ENCODE peak calls at places on chromosomes 5 and 9, in six cellular contexts. One of them, this sample, is unnamed.

GRCh38 chr9:118674942-118675341 is 694.3 kb downstream of the BRINP1 start:
- DNase-seq in RWPE1: no peak
- DNase-seq in osteocyte: no peak
- DNase-seq in left lung: no peak
- DNase-seq in HL-60: no peak
- DNase-seq in left ventricle myocardium inferior: no peak
- DNase-seq in this sample: no peak

GRCh38 chr5:42889311-42889933 is 77.7 kb upstream of the SELENOP start:
- DNase-seq in HL-60: no peak
- DNase-seq in left lung: peak; percentile 74
- DNase-seq in RWPE1: peak; percentile 78
- DNase-seq in left ventricle myocardium inferior: peak; percentile 60
- DNase-seq in osteocyte: no peak
- DNase-seq in this sample: peak; percentile 86

GRCh38 chr5:77627869-77628674 is 10.4 kb downstream of the OTP start:
- DNase-seq in left ventricle myocardium inferior: no peak
- DNase-seq in RWPE1: no peak
- DNase-seq in HL-60: no peak
- DNase-seq in left lung: no peak
- DNase-seq in osteocyte: no peak
- DNase-seq in this sample: no peak

GRCh38 chr5:147394273-147394672 is 115.6 kb downstream of the DPYSL3 start:
- DNase-seq in left ventricle myocardium inferior: no peak
- DNase-seq in osteocyte: no peak
- DNase-seq in RWPE1: no peak
- DNase-seq in left lung: no peak
- DNase-seq in HL-60: no peak
- DNase-seq in this sample: no peak

GRCh38 chr5:107331882-107332281 is 338.9 kb downstream of the EFNA5 start:
- DNase-seq in HL-60: no peak
- DNase-seq in osteocyte: no peak
- DNase-seq in left lung: no peak
- DNase-seq in RWPE1: no peak
- DNase-seq in left ventricle myocardium inferior: no peak
- DNase-seq in this sample: peak; percentile 38

GRCh38 chr5:119255571-119256356 is 100.1 kb upstream of the TNFAIP8 start:
- DNase-seq in left ventricle myocardium inferior: no peak
- DNase-seq in HL-60: no peak
- DNase-seq in osteocyte: no peak
- DNase-seq in left lung: no peak
- DNase-seq in RWPE1: no peak
- DNase-seq in this sample: no peak

GRCh38 chr9:129697956-129698757 is 32.7 kb downstream of the PRRX2 start:
- DNase-seq in RWPE1: no peak
- DNase-seq in left ventricle myocardium inferior: peak; percentile 46
- DNase-seq in left lung: no peak
- DNase-seq in osteocyte: no peak
- DNase-seq in HL-60: no peak
- DNase-seq in this sample: no peak

GRCh38 chr5:52837591-52838001 is 49.9 kb downstream of the ITGA1 start:
- DNase-seq in left ventricle myocardium inferior: no peak
- DNase-seq in HL-60: no peak
- DNase-seq in osteocyte: no peak
- DNase-seq in RWPE1: no peak
- DNase-seq in left lung: no peak
- DNase-seq in this sample: no peak

GRCh38 chr9:26685857-26686256 is 206.7 kb downstream of the CAAP1 start:
- DNase-seq in osteocyte: no peak
- DNase-seq in RWPE1: peak; percentile 25
- DNase-seq in left ventricle myocardium inferior: no peak
- DNase-seq in left lung: no peak
- DNase-seq in HL-60: no peak
- DNase-seq in this sample: no peak

GRCh38 chr5:77180167-77181081 is 30.1 kb upstream of the PDE8B start:
- DNase-seq in osteocyte: no peak
- DNase-seq in RWPE1: no peak
- DNase-seq in HL-60: no peak
- DNase-seq in left ventricle myocardium inferior: peak; percentile 17
- DNase-seq in left lung: no peak
- DNase-seq in this sample: peak; percentile 60

GRCh38 chr9:97510797-97511761 is 9.6 kb downstream of the TMOD1 start:
- DNase-seq in RWPE1: no peak
- DNase-seq in left lung: no peak
- DNase-seq in left ventricle myocardium inferior: no peak
- DNase-seq in osteocyte: peak; percentile 56
- DNase-seq in HL-60: no peak
- DNase-seq in this sample: no peak

GRCh38 chr9:76704601-76705204 is 59.5 kb upstream of the PCA3 start:
- DNase-seq in RWPE1: peak; percentile 70
- DNase-seq in HL-60: peak; percentile 25
- DNase-seq in osteocyte: no peak
- DNase-seq in left ventricle myocardium inferior: no peak
- DNase-seq in left lung: no peak
- DNase-seq in this sample: peak; percentile 35

GRCh38 chr5:165126598-165126997 is 1621.2 kb downstream of the MAT2B start:
- DNase-seq in RWPE1: no peak
- DNase-seq in left lung: no peak
- DNase-seq in osteocyte: no peak
- DNase-seq in left ventricle myocardium inferior: no peak
- DNase-seq in HL-60: no peak
- DNase-seq in this sample: no peak

GRCh38 chr5:111859533-111860270 is 102.7 kb upstream of the NREP start:
- DNase-seq in HL-60: no peak
- DNase-seq in left ventricle myocardium inferior: no peak
- DNase-seq in RWPE1: peak; percentile 34
- DNase-seq in left lung: no peak
- DNase-seq in osteocyte: no peak
- DNase-seq in this sample: no peak

GRCh38 chr9:106557996-106558667 is 304.8 kb upstream of the ZNF462 start:
- DNase-seq in HL-60: no peak
- DNase-seq in left ventricle myocardium inferior: no peak
- DNase-seq in left lung: no peak
- DNase-seq in osteocyte: no peak
- DNase-seq in RWPE1: no peak
- DNase-seq in this sample: no peak

GRCh38 chr9:106560540-106560939 is 302.4 kb upstream of the ZNF462 start:
- DNase-seq in left ventricle myocardium inferior: no peak
- DNase-seq in left lung: no peak
- DNase-seq in HL-60: no peak
- DNase-seq in RWPE1: no peak
- DNase-seq in osteocyte: no peak
- DNase-seq in this sample: no peak
- TF ChIP-seq CTCF in left ventricle myocardium inferior: peak; percentile 16
- TF ChIP-seq CTCF in left lung: no peak
- TF ChIP-seq CTCF in HL-60: no peak
- TF ChIP-seq CTCF in RWPE1: peak; percentile 29
- TF ChIP-seq CTCF in osteocyte: peak; percentile 25
- TF ChIP-seq CTCF in this sample: no peak

DNA sequence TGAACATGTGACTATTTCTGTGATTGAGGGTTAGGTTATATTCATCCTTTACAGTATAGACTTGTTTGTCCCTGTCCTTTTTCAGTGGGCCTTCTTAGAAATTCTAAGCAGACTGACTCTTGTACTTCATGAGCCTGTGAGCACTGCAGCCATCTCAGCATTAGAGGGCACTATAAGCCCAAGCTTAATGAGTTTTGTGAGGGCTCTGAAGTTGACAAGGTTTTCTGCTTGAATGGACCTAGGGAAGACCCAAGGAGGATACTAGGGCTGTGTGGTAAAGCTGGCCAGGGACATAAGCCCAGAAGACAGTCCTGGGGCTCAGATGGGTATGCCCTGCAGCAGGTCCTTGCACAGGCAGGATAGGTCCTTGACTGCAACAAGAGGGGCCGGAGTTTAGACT is 126.5 kb downstream of the MRPS30 start:
- DNase-seq in HL-60: no peak
- DNase-seq in left ventricle myocardium inferior: no peak
- DNase-seq in RWPE1: no peak
- DNase-seq in osteocyte: no peak
- DNase-seq in left lung: no peak
- DNase-seq in this sample: no peak
- TF ChIP-seq CTCF in HL-60: no peak
- TF ChIP-seq CTCF in left ventricle myocardium inferior: no peak
- TF ChIP-seq CTCF in RWPE1: no peak
- TF ChIP-seq CTCF in osteocyte: no peak
- TF ChIP-seq CTCF in left lung: no peak
- TF ChIP-seq CTCF in this sample: no peak

GRCh38 chr5:176575066-176575465 is 25.9 kb downstream of the CDHR2 start:
- DNase-seq in left ventricle myocardium inferior: no peak
- DNase-seq in left lung: no peak
- DNase-seq in osteocyte: no peak
- DNase-seq in HL-60: no peak
- DNase-seq in RWPE1: no peak
- DNase-seq in this sample: no peak

GRCh38 chr5:176575488-176576422 is 26.6 kb downstream of the CDHR2 start:
- DNase-seq in left ventricle myocardium inferior: no peak
- DNase-seq in left lung: no peak
- DNase-seq in HL-60: no peak
- DNase-seq in osteocyte: no peak
- DNase-seq in RWPE1: no peak
- DNase-seq in this sample: no peak

GRCh38 chr5:176570044-176570443 is 20.9 kb downstream of the CDHR2 start:
- DNase-seq in left ventricle myocardium inferior: no peak
- DNase-seq in osteocyte: no peak
- DNase-seq in HL-60: no peak
- DNase-seq in left lung: no peak
- DNase-seq in RWPE1: no peak
- DNase-seq in this sample: no peak

GRCh38 chr5:176574297-176574591 is 25.1 kb downstream of the CDHR2 start:
- DNase-seq in HL-60: no peak
- DNase-seq in osteocyte: no peak
- DNase-seq in left ventricle myocardium inferior: no peak
- DNase-seq in left lung: no peak
- DNase-seq in RWPE1: no peak
- DNase-seq in this sample: no peak

DNA sequence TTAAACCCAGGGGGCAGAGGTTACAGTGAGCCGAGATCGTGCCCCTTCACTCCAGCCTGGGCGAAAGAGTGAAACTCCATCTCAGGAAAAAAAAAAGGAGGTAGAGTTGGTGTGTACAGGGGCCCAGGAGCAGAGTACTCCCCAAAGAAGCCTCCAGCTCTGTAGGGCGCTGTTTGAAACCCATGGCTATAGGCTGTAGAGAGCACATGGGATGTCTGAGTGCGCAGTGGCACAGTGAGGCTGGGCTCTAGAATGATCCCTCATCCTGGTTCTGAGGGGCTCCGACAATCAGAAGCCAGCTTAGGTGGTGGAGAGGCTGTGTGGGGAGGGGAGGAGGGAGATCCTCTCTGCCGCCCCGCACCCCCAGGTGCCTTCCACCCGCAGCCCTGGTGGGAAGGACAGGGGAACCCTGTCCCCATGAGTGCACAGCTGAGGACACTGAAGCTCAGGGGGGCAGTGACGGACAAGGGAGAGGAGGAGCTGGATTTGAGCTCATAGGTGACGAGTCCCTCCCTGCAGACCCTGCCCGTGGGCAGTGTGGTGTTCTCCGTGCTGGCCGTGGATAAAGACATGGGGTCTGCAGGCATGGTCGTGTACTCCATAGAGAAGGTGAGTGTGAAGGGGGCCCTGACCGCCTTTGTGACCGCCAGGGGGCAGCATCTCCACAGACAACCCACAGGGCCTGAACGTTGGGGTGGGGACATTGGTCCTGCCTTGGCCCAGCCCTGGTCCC is 24.6 kb downstream of the CDHR2 start:
- DNase-seq in RWPE1: peak; percentile 69
- DNase-seq in osteocyte: no peak
- DNase-seq in HL-60: no peak
- DNase-seq in left ventricle myocardium inferior: peak; percentile 70
- DNase-seq in left lung: peak; percentile 71
- DNase-seq in this sample: peak; percentile 86
- TF ChIP-seq CTCF in RWPE1: peak; percentile 79
- TF ChIP-seq CTCF in osteocyte: peak; percentile 82
- TF ChIP-seq CTCF in HL-60: peak; percentile 77
- TF ChIP-seq CTCF in left ventricle myocardium inferior: peak; percentile 87
- TF ChIP-seq CTCF in left lung: peak; percentile 79
- TF ChIP-seq CTCF in this sample: peak; percentile 90

DNA sequence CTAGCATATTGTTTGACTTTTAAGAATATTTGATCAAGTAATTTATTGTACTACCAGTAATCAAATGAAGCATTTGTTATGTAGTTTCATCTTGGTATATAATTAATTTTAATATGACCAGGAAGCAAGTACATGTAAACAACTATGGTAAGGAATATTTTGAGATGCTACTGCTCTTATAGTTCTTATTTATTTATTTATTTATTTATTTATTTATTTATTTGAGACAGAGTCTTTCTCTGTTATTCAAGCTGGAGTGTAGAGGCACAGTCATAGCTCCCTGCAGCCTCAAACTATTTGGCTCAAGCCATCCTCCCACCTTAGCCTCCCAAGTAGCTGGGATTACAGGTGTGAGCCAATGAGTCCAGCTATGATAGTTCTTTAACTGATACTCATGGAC is 8.1 kb downstream of the PPIP5K2 start:
- DNase-seq in RWPE1: no peak
- DNase-seq in HL-60: no peak
- DNase-seq in left lung: no peak
- DNase-seq in osteocyte: no peak
- DNase-seq in left ventricle myocardium inferior: no peak
- DNase-seq in this sample: no peak
- TF ChIP-seq CTCF in RWPE1: no peak
- TF ChIP-seq CTCF in HL-60: no peak
- TF ChIP-seq CTCF in left lung: no peak
- TF ChIP-seq CTCF in osteocyte: no peak
- TF ChIP-seq CTCF in left ventricle myocardium inferior: no peak
- TF ChIP-seq CTCF in this sample: no peak

GRCh38 chr5:157743163-157744054 is at the start of gene LSM11:
- DNase-seq in left lung: peak; percentile 92
- DNase-seq in RWPE1: peak; percentile 98
- DNase-seq in osteocyte: peak; percentile 97
- DNase-seq in left ventricle myocardium inferior: peak; percentile 87
- DNase-seq in HL-60: peak; percentile 63
- DNase-seq in this sample: peak; percentile 95
- TF ChIP-seq CTCF in left lung: peak; percentile 100
- TF ChIP-seq CTCF in RWPE1: peak; percentile 100
- TF ChIP-seq CTCF in osteocyte: peak; percentile 100
- TF ChIP-seq CTCF in left ventricle myocardium inferior: peak; percentile 100
- TF ChIP-seq CTCF in HL-60: peak; percentile 97
- TF ChIP-seq CTCF in this sample: peak; percentile 100

GRCh38 chr5:26578002-26578401 is 460.4 kb downstream of the CDH9 start:
- DNase-seq in left ventricle myocardium inferior: no peak
- DNase-seq in osteocyte: no peak
- DNase-seq in RWPE1: no peak
- DNase-seq in left lung: no peak
- DNase-seq in HL-60: no peak
- DNase-seq in this sample: no peak

GRCh38 chr5:26582350-26583040 is 455.9 kb downstream of the CDH9 start:
- DNase-seq in left ventricle myocardium inferior: no peak
- DNase-seq in RWPE1: no peak
- DNase-seq in osteocyte: no peak
- DNase-seq in left lung: no peak
- DNase-seq in HL-60: no peak
- DNase-seq in this sample: no peak
- TF ChIP-seq CTCF in left ventricle myocardium inferior: no peak
- TF ChIP-seq CTCF in RWPE1: no peak
- TF ChIP-seq CTCF in osteocyte: no peak
- TF ChIP-seq CTCF in left lung: no peak
- TF ChIP-seq CTCF in HL-60: no peak
- TF ChIP-seq CTCF in this sample: no peak

This sample was measured in Calu3.